ENCODE peak calls at places on chromosomes 4 and X, in five cellular contexts. W is astrocyte, C is GM13977, D is D341Med, G is H7. Y is an unnamed sample.

GRCh38 chrX:130772313-130773140 is 130.5 kb downstream of the ENOX2 start:
- DNase-seq in W (peak), C (no peak), D (no peak), G (no peak), Y (no peak)

GRCh38 chr4:159160242-159160641 is 57.4 kb downstream of the RAPGEF2 start:
- DNase-seq in W (no peak), C (no peak), D (no peak), G (no peak), Y (no peak)

GRCh38 chr4:3355266-3355748 is 62.5 kb downstream of the RGS12 start:
- DNase-seq in W (no peak), C (peak), D (no peak), G (no peak), Y (no peak)

GRCh38 chr4:105060628-105061027 is 86.0 kb upstream of the TET2 start:
- DNase-seq in W (peak), C (peak), D (no peak), G (no peak), Y (no peak)

GRCh38 chr4:61520688-61521160 is 320.6 kb downstream of the ADGRL3 start:
- DNase-seq in W (peak), C (no peak), D (no peak), G (peak), Y (peak)

GRCh38 chr4:6267573-6267972 is 2.1 kb upstream of the WFS1 start:
- DNase-seq in W (no peak), C (no peak), D (no peak), G (no peak), Y (no peak)

GRCh38 chr4:186234367-186234766 is 7.1 kb downstream of the KLKB1 start:
- DNase-seq in W (no peak), C (no peak), D (no peak), G (no peak), Y (no peak)

GRCh38 chr4:24603343-24603742 is 19.0 kb upstream of the DHX15 start:
- DNase-seq in W (no peak), C (no peak), D (no peak), G (no peak), Y (no peak)

GRCh38 chr4:49063670-49064069 is 77.6 kb downstream of the CWH43 start:
- DNase-seq in W (no peak), C (no peak), D (no peak), G (no peak), Y (no peak)

GRCh38 chr4:173935622-173936405 is 347.7 kb downstream of the FBXO8 start:
- DNase-seq in W (peak), C (no peak), D (no peak), G (no peak), Y (no peak)

GRCh38 chr4:94852601-94853000 is 94.8 kb downstream of the BMPR1B start:
- DNase-seq in W (no peak), C (no peak), D (no peak), G (no peak), Y (no peak)

GRCh38 chr4:98514930-98515809 is 143.2 kb downstream of the TSPAN5 start:
- DNase-seq in W (no peak), C (no peak), D (no peak), G (no peak), Y (peak)

GRCh38 chrX:152810403-152810802 is 20.2 kb downstream of the CETN2 start:
- DNase-seq in W (no peak), C (no peak), D (no peak), G (no peak), Y (peak)

GRCh38 chr4:138522366-138522765 is 280.2 kb upstream of the SLC7A11 start:
- DNase-seq in W (no peak), C (peak), D (peak), G (peak), Y (peak)

GRCh38 chrX:1224954-1225353 is 12.5 kb upstream of the CRLF2 start:
- DNase-seq in W (no peak), C (peak), D (peak), G (no peak), Y (peak)

GRCh38 chr4:103375278-103375677 is 177.1 kb upstream of the CENPE start:
- DNase-seq in W (peak), C (no peak), D (no peak), G (no peak), Y (no peak)

GRCh38 chrX:110182362-110182761 is 135.5 kb downstream of the AMMECR1 start:
- DNase-seq in W (no peak), C (no peak), D (no peak), G (no peak), Y (no peak)

GRCh38 chr4:123889376-123889945 is 492.9 kb downstream of the SPRY1 start:
- DNase-seq in W (no peak), C (no peak), D (no peak), G (no peak), Y (no peak)

GRCh38 chr4:85610450-85610849 is 135.5 kb downstream of the ARHGAP24 start:
- DNase-seq in W (no peak), C (peak), D (no peak), G (no peak), Y (no peak)

GRCh38 chr4:7358100-7358735 is 76.5 kb downstream of the PSAPL1 start:
- DNase-seq in W (peak), C (no peak), D (no peak), G (no peak), Y (no peak)

GRCh38 chrX:110281377-110281776 is 36.5 kb downstream of the AMMECR1 start:
- DNase-seq in W (no peak), C (no peak), D (no peak), G (no peak), Y (no peak)

GRCh38 chrX:3052864-3053263 is 11.6 kb downstream of the ARSF start:
- DNase-seq in W (no peak), C (no peak), D (no peak), G (no peak), Y (no peak)

GRCh38 chr4:112515278-112516075 is 503 bp downstream of the NEUROG2 start:
- DNase-seq in W (peak), C (peak), D (peak), G (peak), Y (peak)

GRCh38 chrX:40012800-40013682 is 84.7 kb downstream of the BCOR start:
- DNase-seq in W (peak), C (peak), D (no peak), G (peak), Y (peak)

GRCh38 chr4:56728512-56728911 is 47.4 kb upstream of the HOPX start:
- DNase-seq in W (peak), C (no peak), D (no peak), G (no peak), Y (no peak)

GRCh38 chr4:36392049-36392448 is 110.6 kb downstream of the DTHD1 start:
- DNase-seq in W (peak), C (no peak), D (no peak), G (no peak), Y (no peak)

GRCh38 chr4:11404431-11404830 is 24.3 kb downstream of the HS3ST1 start:
- DNase-seq in W (no peak), C (no peak), D (no peak), G (no peak), Y (no peak)

GRCh38 chr4:114606240-114606639 is 7.6 kb downstream of the UGT8 start:
- DNase-seq in W (no peak), C (no peak), D (no peak), G (peak), Y (peak)

GRCh38 chr4:88779431-88779830 is 81.8 kb upstream of the NAP1L5 start:
- DNase-seq in W (peak), C (no peak), D (no peak), G (no peak), Y (no peak)

GRCh38 chrX:340641-341423 is 22.2 kb upstream of the GTPBP6 start:
- DNase-seq in W (no peak), C (no peak), D (no peak), G (no peak), Y (no peak)

GRCh38 chr4:118869808-118870342 is 18.8 kb upstream of the SYNPO2 start:
- DNase-seq in W (peak), C (no peak), D (no peak), G (no peak), Y (peak)

GRCh38 chr4:2363056-2363719 is 55.3 kb downstream of the ZFYVE28 start:
- DNase-seq in W (no peak), C (no peak), D (peak), G (peak), Y (no peak)

Y was measured in GM23338.